ENCODE peak calls at places on chromosomes 16 and 17, in five cellular contexts. G is transverse colon, O is adrenal gland, V is neural progenitor cell, Z is right atrium auricular region. K is an unnamed sample.

GRCh38 chr17:17379197-17379991 is 76.2 kb downstream of the NT5M start:
- DNase-seq in G (no peak), O (no peak), V (peak; percentile 7), Z (no peak), K (no peak)

GRCh38 chr16:46923513-46924295 is 39.5 kb downstream of the GPT2 start:
- DNase-seq in G (no peak), O (peak; percentile 61), V (no peak), Z (no peak), K (no peak)

GRCh38 chr16:79845734-79846135 is 245.2 kb upstream of the MAF start:
- DNase-seq in G (no peak), O (no peak), V (no peak), Z (no peak), K (no peak)

GRCh38 chr16:8887952-8888560 is 5.9 kb downstream of the LITAFD start:
- DNase-seq in G (no peak), O (peak; percentile 98), V (no peak), Z (peak; percentile 82), K (no peak)

GRCh38 chr17:5619088-5619740 is 34.9 kb upstream of the NLRP1 start:
- DNase-seq in G (no peak), O (no peak), V (no peak), Z (no peak), K (no peak)

GRCh38 chr16:72876221-72876620 is 171.7 kb downstream of the ZFHX3 start:
- DNase-seq in G (peak; percentile 44), O (peak; percentile 72), V (no peak), Z (peak; percentile 87), K (no peak)

GRCh38 chr16:75265911-75266701 is 14.7 kb upstream of the BCAR1 start:
- DNase-seq in G (peak; percentile 86), O (peak; percentile 86), V (peak; percentile 95), Z (no peak), K (no peak)

GRCh38 chr17:82677353-82677925 is 21.1 kb downstream of the RAB40B start:
- DNase-seq in G (no peak), O (no peak), V (no peak), Z (no peak), K (no peak)

GRCh38 chr17:52170963-52171572 is 12.6 kb upstream of the CA10 start:
- DNase-seq in G (no peak), O (peak; percentile 74), V (peak; percentile 60), Z (no peak), K (no peak)

GRCh38 chr16:86614699-86615098 is 36.4 kb downstream of the FOXL1 start:
- DNase-seq in G (no peak), O (no peak), V (no peak), Z (no peak), K (no peak)

GRCh38 chr17:59561042-59561441 is 4.4 kb upstream of the DHX40 start:
- DNase-seq in G (no peak), O (no peak), V (peak; percentile 22), Z (no peak), K (no peak)

GRCh38 chr16:19505600-19506303 is 16.1 kb downstream of the GDE1 start:
- DNase-seq in G (no peak), O (no peak), V (no peak), Z (no peak), K (no peak)

GRCh38 chr17:31858647-31859486 is at the start of gene COPRS:
- DNase-seq in G (peak; percentile 91), O (peak; percentile 93), V (peak; percentile 96), Z (peak; percentile 86), K (peak; percentile 8)

GRCh38 chr17:81511800-81512559 is 619 bp downstream of the ACTG1 start:
- DNase-seq in G (no peak), O (peak; percentile 73), V (no peak), Z (no peak), K (no peak)

GRCh38 chr17:17166446-17166845 is 39.7 kb downstream of the PLD6 start:
- DNase-seq in G (no peak), O (no peak), V (no peak), Z (no peak), K (no peak)

GRCh38 chr17:33519692-33520091 is 226.6 kb upstream of the ASIC2 start:
- DNase-seq in G (no peak), O (no peak), V (no peak), Z (no peak), K (no peak)

GRCh38 chr17:29891131-29891530 is 38.9 kb downstream of the SSH2 start:
- DNase-seq in G (no peak), O (no peak), V (no peak), Z (no peak), K (no peak)

GRCh38 chr16:83899272-83899897 is 470 bp downstream of the MLYCD start:
- DNase-seq in G (peak; percentile 67), O (peak; percentile 65), V (peak; percentile 82), Z (no peak), K (no peak)

GRCh38 chr16:83898463-83899271 is at the start of gene MLYCD:
- DNase-seq in G (peak; percentile 90), O (peak; percentile 91), V (peak; percentile 92), Z (peak; percentile 89), K (no peak)

GRCh38 chr16:83899978-83900377 is 1.1 kb downstream of the MLYCD start:
- DNase-seq in G (no peak), O (no peak), V (no peak), Z (no peak), K (no peak)

GRCh38 chr16:83895243-83895642 is 3.7 kb upstream of the MLYCD start:
- DNase-seq in G (no peak), O (no peak), V (no peak), Z (no peak), K (no peak)

DNA sequence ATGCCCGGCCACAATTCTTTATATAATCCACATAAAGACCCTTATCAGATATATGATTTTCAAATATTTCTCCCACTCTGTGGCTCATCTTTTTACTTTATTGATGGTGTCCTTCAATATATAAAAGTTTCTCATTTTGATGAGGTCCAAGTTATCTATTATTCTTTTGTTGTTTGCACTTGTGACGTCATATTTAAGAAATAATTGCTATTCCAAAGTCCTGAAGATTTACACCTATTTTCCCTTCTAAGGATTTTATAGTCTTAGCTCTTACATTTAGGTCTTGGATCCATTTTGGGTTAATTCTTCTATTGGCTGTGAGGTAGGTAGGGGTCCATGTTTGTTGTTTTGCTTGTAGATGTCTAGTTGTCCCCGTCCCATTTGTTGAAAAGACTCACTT is 3.0 kb upstream of the MLYCD start:
- DNase-seq in G (no peak), O (no peak), V (no peak), Z (no peak), K (no peak)
- H3K27ac ChIP-seq in G (no peak overlapping the region), O (no peak overlapping the region), V (no peak overlapping the region), Z (no peak overlapping the region), K (no peak overlapping the region)

GRCh38 chr17:75847595-75848522 is 3.7 kb upstream of the UNC13D start:
- DNase-seq in G (no peak), O (no peak), V (no peak), Z (no peak), K (no peak)
- H3K27ac ChIP-seq in G (peak overlapping the region; percentile 44), O (no peak overlapping the region), V (no peak overlapping the region), Z (peak overlapping the region; percentile 86), K (no peak overlapping the region)

DNA sequence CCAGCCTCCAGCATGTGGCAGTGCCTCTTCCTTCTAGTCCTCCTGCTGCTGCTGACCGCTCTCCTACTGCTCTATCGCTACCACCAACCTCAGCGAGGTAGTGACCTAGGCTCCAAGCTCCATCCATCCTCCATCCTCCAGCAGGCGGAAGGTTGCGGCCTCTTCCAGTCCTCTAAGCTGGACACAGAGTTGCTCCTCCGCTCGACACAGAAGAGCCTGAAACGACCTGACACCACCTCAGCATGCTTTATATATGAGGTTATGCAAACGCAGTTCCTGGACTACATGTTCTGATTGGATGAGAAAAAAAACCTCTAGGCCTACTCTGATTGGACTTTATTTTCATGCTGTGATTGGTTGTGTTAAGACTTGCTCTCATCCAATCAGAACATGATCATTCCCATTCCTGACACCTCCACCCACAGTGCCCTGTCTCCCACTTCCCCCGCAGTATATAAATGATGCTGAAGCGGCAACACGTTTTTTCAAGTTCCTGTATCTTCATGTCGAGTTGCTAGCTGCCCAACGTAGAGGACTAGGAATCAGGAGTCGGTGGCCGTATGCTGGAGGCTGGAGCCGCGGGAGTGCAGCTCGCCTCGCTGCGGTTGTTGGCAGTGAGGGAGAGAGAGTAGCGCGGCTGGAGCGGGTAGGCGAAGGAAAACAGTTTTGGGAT is 398.1 kb downstream of the KCNJ18 start:
- DNase-seq in G (no peak), O (no peak), V (no peak), Z (no peak), K (no peak)
- H3K27ac ChIP-seq in G (no peak overlapping the region), O (no peak overlapping the region), V (no peak overlapping the region), Z (no peak overlapping the region), K (no peak overlapping the region)

DNA sequence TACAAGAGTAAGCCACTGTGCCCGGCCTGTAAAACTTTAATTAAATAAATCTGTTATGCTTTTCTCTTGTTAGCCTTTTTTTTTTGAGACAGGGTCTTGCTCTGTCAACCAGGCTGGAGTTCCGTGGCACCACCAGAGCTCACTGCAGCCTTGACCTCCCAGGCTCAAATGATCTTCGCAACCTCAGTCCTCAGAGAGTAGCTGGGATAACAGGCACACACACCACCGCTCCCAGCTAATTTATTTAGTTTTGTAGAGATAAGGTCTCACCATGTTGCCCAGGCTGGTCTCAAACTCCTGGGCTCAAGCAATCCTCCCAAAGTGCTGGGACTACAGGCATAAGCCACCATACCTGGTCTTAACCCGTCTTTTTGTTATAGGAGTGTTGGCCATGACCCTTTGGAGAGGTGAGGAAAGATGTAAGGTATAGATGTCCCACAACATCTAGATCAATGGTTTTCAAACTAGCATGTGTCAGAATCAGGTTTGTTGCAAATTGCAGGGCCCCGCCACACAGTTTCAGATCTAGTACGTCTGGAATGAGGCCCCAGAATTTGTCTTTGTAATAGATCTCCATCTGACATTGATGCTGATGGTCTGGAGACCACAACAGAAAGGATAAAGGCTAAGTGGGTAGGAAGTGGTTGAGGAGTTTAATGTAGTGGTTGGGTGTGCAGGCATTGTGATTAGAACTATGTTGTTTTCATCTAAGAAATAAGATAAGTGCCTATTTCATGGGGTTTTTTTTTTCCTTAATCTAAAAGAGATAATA is 4.3 kb upstream of the GGA2 start:
- DNase-seq in G (no peak), O (no peak), V (no peak), Z (no peak), K (no peak)
- H3K27ac ChIP-seq in G (no peak overlapping the region), O (no peak overlapping the region), V (no peak overlapping the region), Z (no peak overlapping the region), K (no peak overlapping the region)

GRCh38 chr16:24858219-24859041 is 12.7 kb downstream of the SLC5A11 start:
- DNase-seq in G (peak; percentile 63), O (peak; percentile 68), V (peak; percentile 87), Z (no peak), K (no peak)

GRCh38 chr16:24854607-24855171 is 8.9 kb downstream of the SLC5A11 start:
- DNase-seq in G (no peak), O (no peak), V (no peak), Z (no peak), K (no peak)

GRCh38 chr16:24853830-24854229 is 8.1 kb downstream of the SLC5A11 start:
- DNase-seq in G (no peak), O (peak; percentile 69), V (no peak), Z (no peak), K (no peak)

GRCh38 chr16:24853169-24853824 is 7.5 kb downstream of the SLC5A11 start:
- DNase-seq in G (no peak), O (peak; percentile 39), V (no peak), Z (no peak), K (no peak)

DNA sequence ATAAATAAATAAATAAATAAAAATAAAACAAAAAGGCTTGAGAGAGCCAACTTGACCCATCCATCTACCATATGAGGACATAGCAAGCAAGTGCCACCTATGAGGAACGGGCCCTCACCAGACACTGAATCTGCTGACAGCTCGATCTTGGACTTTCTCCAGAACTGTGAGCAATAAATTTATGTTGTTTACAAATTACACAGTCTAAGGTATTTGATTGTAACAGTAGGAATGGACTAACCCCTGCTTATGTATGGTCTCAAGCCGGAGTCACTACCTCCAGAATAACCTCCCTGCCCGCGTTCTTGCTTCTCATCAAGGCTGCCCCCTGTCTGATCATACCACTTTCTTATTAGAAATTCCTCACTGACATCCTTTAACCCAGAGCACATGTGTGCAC is 9.9 kb downstream of the SLC5A11 start:
- DNase-seq in G (no peak), O (peak; percentile 36), V (no peak), Z (no peak), K (no peak)
- H3K27ac ChIP-seq in G (no peak overlapping the region), O (no peak overlapping the region), V (no peak overlapping the region), Z (no peak overlapping the region), K (no peak overlapping the region)